ENCODE peak calls at places on chromosomes 16 and 17, in eight cellular contexts. One of them, this sample, is unnamed.

GRCh38 chr17:61199431-61200348 is 200.0 kb upstream of the TBX2 start:
- ATAC-seq in PC-3: no peak
- ATAC-seq in right lobe of liver: no peak
- ATAC-seq in left cardiac atrium: no peak
- ATAC-seq in upper lobe of left lung: no peak
- ATAC-seq in activated CD8-positive, alpha-beta T cell treated with anti-CD3 and anti-CD28 coated beads for 36 hours: no peak
- ATAC-seq in heart right ventricle: no peak
- ATAC-seq in activated T-cell treated with anti-CD3 and anti-CD28 coated beads, Interleukin-2, amount 50 U/mL, for 72 hours: no peak
- ATAC-seq in this sample: peak; percentile 77

GRCh38 chr17:28988475-28988874 is 17.4 kb downstream of the SEZ6 start:
- ATAC-seq in upper lobe of left lung: no peak
- ATAC-seq in activated T-cell treated with anti-CD3 and anti-CD28 coated beads, Interleukin-2, amount 50 U/mL, for 72 hours: peak; percentile 53
- ATAC-seq in activated CD8-positive, alpha-beta T cell treated with anti-CD3 and anti-CD28 coated beads for 36 hours: no peak
- ATAC-seq in heart right ventricle: no peak
- ATAC-seq in PC-3: no peak
- ATAC-seq in right lobe of liver: no peak
- ATAC-seq in left cardiac atrium: no peak
- ATAC-seq in this sample: no peak

GRCh38 chr16:63890072-63890471 is 1231.8 kb downstream of the CDH11 start:
- ATAC-seq in PC-3: no peak
- ATAC-seq in heart right ventricle: peak; percentile 93
- ATAC-seq in right lobe of liver: peak; percentile 59
- ATAC-seq in left cardiac atrium: peak; percentile 97
- ATAC-seq in upper lobe of left lung: peak; percentile 76
- ATAC-seq in activated CD8-positive, alpha-beta T cell treated with anti-CD3 and anti-CD28 coated beads for 36 hours: no peak
- ATAC-seq in activated T-cell treated with anti-CD3 and anti-CD28 coated beads, Interleukin-2, amount 50 U/mL, for 72 hours: no peak
- ATAC-seq in this sample: peak; percentile 94

GRCh38 chr16:28192811-28193529 is 18.8 kb downstream of the XPO6 start:
- ATAC-seq in PC-3: no peak
- ATAC-seq in left cardiac atrium: peak; percentile 13
- ATAC-seq in heart right ventricle: no peak
- ATAC-seq in right lobe of liver: peak; percentile 26
- ATAC-seq in activated T-cell treated with anti-CD3 and anti-CD28 coated beads, Interleukin-2, amount 50 U/mL, for 72 hours: peak; percentile 82
- ATAC-seq in upper lobe of left lung: peak; percentile 55
- ATAC-seq in activated CD8-positive, alpha-beta T cell treated with anti-CD3 and anti-CD28 coated beads for 36 hours: peak; percentile 88
- ATAC-seq in this sample: no peak

GRCh38 chr16:79690159-79690558 is 89.6 kb upstream of the MAF start:
- ATAC-seq in PC-3: no peak
- ATAC-seq in activated T-cell treated with anti-CD3 and anti-CD28 coated beads, Interleukin-2, amount 50 U/mL, for 72 hours: no peak
- ATAC-seq in heart right ventricle: no peak
- ATAC-seq in upper lobe of left lung: no peak
- ATAC-seq in right lobe of liver: no peak
- ATAC-seq in activated CD8-positive, alpha-beta T cell treated with anti-CD3 and anti-CD28 coated beads for 36 hours: no peak
- ATAC-seq in left cardiac atrium: no peak
- ATAC-seq in this sample: no peak

GRCh38 chr17:45740553-45741330 is 43.4 kb upstream of the CRHR1 start:
- ATAC-seq in right lobe of liver: no peak
- ATAC-seq in PC-3: peak; percentile 67
- ATAC-seq in activated CD8-positive, alpha-beta T cell treated with anti-CD3 and anti-CD28 coated beads for 36 hours: peak; percentile 91
- ATAC-seq in left cardiac atrium: peak; percentile 74
- ATAC-seq in activated T-cell treated with anti-CD3 and anti-CD28 coated beads, Interleukin-2, amount 50 U/mL, for 72 hours: peak; percentile 81
- ATAC-seq in heart right ventricle: peak; percentile 87
- ATAC-seq in upper lobe of left lung: no peak
- ATAC-seq in this sample: peak; percentile 52

GRCh38 chr17:78621720-78622490 is 44.7 kb upstream of the DNAH17 start:
- ATAC-seq in PC-3: no peak
- ATAC-seq in upper lobe of left lung: no peak
- ATAC-seq in heart right ventricle: no peak
- ATAC-seq in right lobe of liver: no peak
- ATAC-seq in activated CD8-positive, alpha-beta T cell treated with anti-CD3 and anti-CD28 coated beads for 36 hours: no peak
- ATAC-seq in activated T-cell treated with anti-CD3 and anti-CD28 coated beads, Interleukin-2, amount 50 U/mL, for 72 hours: no peak
- ATAC-seq in left cardiac atrium: no peak
- ATAC-seq in this sample: no peak

GRCh38 chr16:1863681-1864460 is 8.1 kb downstream of the MEIOB start:
- ATAC-seq in heart right ventricle: no peak
- ATAC-seq in activated T-cell treated with anti-CD3 and anti-CD28 coated beads, Interleukin-2, amount 50 U/mL, for 72 hours: no peak
- ATAC-seq in PC-3: no peak
- ATAC-seq in upper lobe of left lung: no peak
- ATAC-seq in activated CD8-positive, alpha-beta T cell treated with anti-CD3 and anti-CD28 coated beads for 36 hours: no peak
- ATAC-seq in right lobe of liver: peak; percentile 57
- ATAC-seq in left cardiac atrium: no peak
- ATAC-seq in this sample: no peak

GRCh38 chr16:81838794-81839193 is 59.7 kb downstream of the PLCG2 start:
- ATAC-seq in activated CD8-positive, alpha-beta T cell treated with anti-CD3 and anti-CD28 coated beads for 36 hours: no peak
- ATAC-seq in left cardiac atrium: no peak
- ATAC-seq in PC-3: peak; percentile 84
- ATAC-seq in activated T-cell treated with anti-CD3 and anti-CD28 coated beads, Interleukin-2, amount 50 U/mL, for 72 hours: peak; percentile 25
- ATAC-seq in heart right ventricle: no peak
- ATAC-seq in right lobe of liver: peak; percentile 33
- ATAC-seq in upper lobe of left lung: no peak
- ATAC-seq in this sample: peak; percentile 62

GRCh38 chr16:12558641-12559040 is 245.0 kb downstream of the CPPED1 start:
- ATAC-seq in PC-3: no peak
- ATAC-seq in activated T-cell treated with anti-CD3 and anti-CD28 coated beads, Interleukin-2, amount 50 U/mL, for 72 hours: no peak
- ATAC-seq in left cardiac atrium: no peak
- ATAC-seq in right lobe of liver: no peak
- ATAC-seq in upper lobe of left lung: no peak
- ATAC-seq in heart right ventricle: no peak
- ATAC-seq in activated CD8-positive, alpha-beta T cell treated with anti-CD3 and anti-CD28 coated beads for 36 hours: no peak
- ATAC-seq in this sample: no peak

GRCh38 chr17:46147167-46147749 is 46.0 kb downstream of the KANSL1 start:
- ATAC-seq in left cardiac atrium: no peak
- ATAC-seq in activated CD8-positive, alpha-beta T cell treated with anti-CD3 and anti-CD28 coated beads for 36 hours: peak; percentile 45
- ATAC-seq in right lobe of liver: no peak
- ATAC-seq in PC-3: no peak
- ATAC-seq in upper lobe of left lung: no peak
- ATAC-seq in heart right ventricle: no peak
- ATAC-seq in activated T-cell treated with anti-CD3 and anti-CD28 coated beads, Interleukin-2, amount 50 U/mL, for 72 hours: no peak
- ATAC-seq in this sample: no peak

GRCh38 chr16:30755955-30756780 is 5.7 kb downstream of the CFAP119 start:
- ATAC-seq in activated CD8-positive, alpha-beta T cell treated with anti-CD3 and anti-CD28 coated beads for 36 hours: no peak
- ATAC-seq in upper lobe of left lung: no peak
- ATAC-seq in right lobe of liver: no peak
- ATAC-seq in PC-3: no peak
- ATAC-seq in activated T-cell treated with anti-CD3 and anti-CD28 coated beads, Interleukin-2, amount 50 U/mL, for 72 hours: no peak
- ATAC-seq in heart right ventricle: no peak
- ATAC-seq in left cardiac atrium: no peak
- ATAC-seq in this sample: no peak

GRCh38 chr17:9810100-9810949 is 11.6 kb downstream of the GSG1L2 start:
- ATAC-seq in right lobe of liver: no peak
- ATAC-seq in activated T-cell treated with anti-CD3 and anti-CD28 coated beads, Interleukin-2, amount 50 U/mL, for 72 hours: no peak
- ATAC-seq in PC-3: peak; percentile 74
- ATAC-seq in left cardiac atrium: peak; percentile 56
- ATAC-seq in upper lobe of left lung: no peak
- ATAC-seq in heart right ventricle: peak; percentile 24
- ATAC-seq in activated CD8-positive, alpha-beta T cell treated with anti-CD3 and anti-CD28 coated beads for 36 hours: no peak
- ATAC-seq in this sample: no peak

GRCh38 chr17:78271419-78272160 is 40.2 kb downstream of the TMEM235 start:
- ATAC-seq in upper lobe of left lung: no peak
- ATAC-seq in activated CD8-positive, alpha-beta T cell treated with anti-CD3 and anti-CD28 coated beads for 36 hours: no peak
- ATAC-seq in heart right ventricle: no peak
- ATAC-seq in right lobe of liver: no peak
- ATAC-seq in PC-3: no peak
- ATAC-seq in left cardiac atrium: no peak
- ATAC-seq in activated T-cell treated with anti-CD3 and anti-CD28 coated beads, Interleukin-2, amount 50 U/mL, for 72 hours: no peak
- ATAC-seq in this sample: no peak

GRCh38 chr16:82183004-82183397 is 13.0 kb upstream of the MPHOSPH6 start:
- ATAC-seq in PC-3: no peak
- ATAC-seq in activated T-cell treated with anti-CD3 and anti-CD28 coated beads, Interleukin-2, amount 50 U/mL, for 72 hours: no peak
- ATAC-seq in upper lobe of left lung: peak; percentile 65
- ATAC-seq in heart right ventricle: no peak
- ATAC-seq in right lobe of liver: peak; percentile 24
- ATAC-seq in activated CD8-positive, alpha-beta T cell treated with anti-CD3 and anti-CD28 coated beads for 36 hours: no peak
- ATAC-seq in left cardiac atrium: no peak
- ATAC-seq in this sample: no peak

GRCh38 chr17:77995146-77995852 is 36.8 kb downstream of the TNRC6C start:
- ATAC-seq in left cardiac atrium: peak; percentile 91
- ATAC-seq in activated CD8-positive, alpha-beta T cell treated with anti-CD3 and anti-CD28 coated beads for 36 hours: peak; percentile 75
- ATAC-seq in upper lobe of left lung: no peak
- ATAC-seq in activated T-cell treated with anti-CD3 and anti-CD28 coated beads, Interleukin-2, amount 50 U/mL, for 72 hours: peak; percentile 75
- ATAC-seq in PC-3: no peak
- ATAC-seq in heart right ventricle: peak; percentile 98
- ATAC-seq in right lobe of liver: peak; percentile 97
- ATAC-seq in this sample: no peak

GRCh38 chr16:82456683-82457082 is 170.1 kb upstream of the CDH13 start:
- ATAC-seq in left cardiac atrium: peak; percentile 80
- ATAC-seq in activated CD8-positive, alpha-beta T cell treated with anti-CD3 and anti-CD28 coated beads for 36 hours: peak; percentile 77
- ATAC-seq in heart right ventricle: peak; percentile 85
- ATAC-seq in right lobe of liver: peak; percentile 97
- ATAC-seq in PC-3: peak; percentile 50
- ATAC-seq in activated T-cell treated with anti-CD3 and anti-CD28 coated beads, Interleukin-2, amount 50 U/mL, for 72 hours: peak; percentile 57
- ATAC-seq in upper lobe of left lung: peak; percentile 76
- ATAC-seq in this sample: peak; percentile 89

GRCh38 chr17:74380959-74381808 is 13.9 kb downstream of the GPR142 start:
- ATAC-seq in PC-3: no peak
- ATAC-seq in left cardiac atrium: no peak
- ATAC-seq in heart right ventricle: no peak
- ATAC-seq in activated T-cell treated with anti-CD3 and anti-CD28 coated beads, Interleukin-2, amount 50 U/mL, for 72 hours: no peak
- ATAC-seq in upper lobe of left lung: no peak
- ATAC-seq in activated CD8-positive, alpha-beta T cell treated with anti-CD3 and anti-CD28 coated beads for 36 hours: no peak
- ATAC-seq in right lobe of liver: no peak
- ATAC-seq in this sample: no peak

GRCh38 chr17:81821603-81822311 is 11.3 kb downstream of the MCRIP1 start:
- ATAC-seq in right lobe of liver: peak; percentile 93
- ATAC-seq in PC-3: peak; percentile 85
- ATAC-seq in heart right ventricle: peak; percentile 87
- ATAC-seq in left cardiac atrium: peak; percentile 91
- ATAC-seq in upper lobe of left lung: peak; percentile 72
- ATAC-seq in activated T-cell treated with anti-CD3 and anti-CD28 coated beads, Interleukin-2, amount 50 U/mL, for 72 hours: peak; percentile 34
- ATAC-seq in activated CD8-positive, alpha-beta T cell treated with anti-CD3 and anti-CD28 coated beads for 36 hours: peak; percentile 70
- ATAC-seq in this sample: peak; percentile 90

GRCh38 chr17:3667366-3668278 is 756 bp downstream of the TAX1BP3 start:
- ATAC-seq in activated CD8-positive, alpha-beta T cell treated with anti-CD3 and anti-CD28 coated beads for 36 hours: no peak
- ATAC-seq in PC-3: peak; percentile 71
- ATAC-seq in heart right ventricle: peak; percentile 82
- ATAC-seq in upper lobe of left lung: peak; percentile 93
- ATAC-seq in right lobe of liver: peak; percentile 78
- ATAC-seq in activated T-cell treated with anti-CD3 and anti-CD28 coated beads, Interleukin-2, amount 50 U/mL, for 72 hours: peak; percentile 29
- ATAC-seq in left cardiac atrium: peak; percentile 90
- ATAC-seq in this sample: peak; percentile 77

GRCh38 chr16:69410285-69410990 is 14.0 kb upstream of the CYB5B start:
- ATAC-seq in right lobe of liver: peak; percentile 57
- ATAC-seq in PC-3: peak; percentile 78
- ATAC-seq in upper lobe of left lung: no peak
- ATAC-seq in activated T-cell treated with anti-CD3 and anti-CD28 coated beads, Interleukin-2, amount 50 U/mL, for 72 hours: no peak
- ATAC-seq in heart right ventricle: no peak
- ATAC-seq in activated CD8-positive, alpha-beta T cell treated with anti-CD3 and anti-CD28 coated beads for 36 hours: no peak
- ATAC-seq in left cardiac atrium: peak; percentile 23
- ATAC-seq in this sample: no peak